ENCODE peak calls at places on chromosomes 6 and 20, in four cellular contexts. F, Q, L and D are unnamed samples.
A peak's percentile ranks its signal among the peaks of the same experiment; 100 is the strongest.

GRCh38 chr6:130494745-130495144 is 128.9 kb downstream of the TMEM200A start:
- DNase-seq in L (no peak), F (no peak), Q (no peak), D (no peak)

GRCh38 chr6:68559052-68559451 is 76.0 kb upstream of the ADGRB3 start:
- DNase-seq in L (no peak), F (no peak), Q (no peak), D (no peak)

GRCh38 chr6:77292564-77293546 is 170.4 kb downstream of the HTR1B start:
- DNase-seq in L (peak; percentile 12), Q (no peak), F (no peak), D (peak; percentile 91)

GRCh38 chr6:25576920-25577319 is 75.1 kb upstream of the SCGN start:
- DNase-seq in F (no peak), Q (peak; percentile 17), L (no peak), D (no peak)

GRCh38 chr6:11011787-11012234 is 32.3 kb downstream of the ELOVL2 start:
- DNase-seq in F (no peak), L (no peak), Q (no peak), D (no peak)

GRCh38 chr6:42140051-42140450 is 2.4 kb downstream of the C6orf132 start:
- DNase-seq in L (no peak), Q (no peak), F (no peak), D (no peak)

GRCh38 chr6:128311944-128312570 is 208.3 kb downstream of the PTPRK start:
- DNase-seq in Q (no peak), F (no peak), L (no peak), D (no peak)

GRCh38 chr6:23456396-23456795 is 669.6 kb upstream of the NRSN1 start:
- DNase-seq in L (no peak), F (no peak), Q (no peak), D (no peak)

GRCh38 chr6:163332575-163332974 is 81.9 kb upstream of the QKI start:
- DNase-seq in L (no peak), F (no peak), Q (no peak), D (no peak)

GRCh38 chr20:21105429-21106170 is 558 bp downstream of the LINC00237 start:
- DNase-seq in L (no peak), Q (no peak), F (no peak), D (no peak)

GRCh38 chr6:44004625-44005506 is 122.4 kb downstream of the MRPL14 start:
- DNase-seq in F (no peak), L (no peak), Q (no peak), D (no peak)

GRCh38 chr6:82959385-82959941 is 106.2 kb downstream of the UBE3D start:
- DNase-seq in Q (no peak), F (no peak), L (no peak), D (peak; percentile 39)

GRCh38 chr6:93916716-93917115 is 497.4 kb upstream of the EPHA7 start:
- DNase-seq in Q (no peak), L (no peak), F (no peak), D (no peak)